ENCODE peak calls at places on chromosomes 4 and X, in four cellular contexts. R is astrocyte, B is GM23338, X is fibroblast of lung. N is an unnamed sample. For H3K27me3 and H3K4me1, the result is how much of the 10 kb centered on the place peaks cover.

GRCh38 chrX:4550018-4550417 is 836.6 kb upstream of the PRKX start:
- DNase-seq in R (no peak), X (no peak), B (peak), N (peak)

GRCh38 chrX:131747173-131747572 is 203.3 kb downstream of the OR13H1 start:
- DNase-seq in R (peak), B (no peak), X (no peak), N (no peak)

GRCh38 chr4:16142598-16143295 is 58.9 kb upstream of the PROM1 start:
- DNase-seq in B (no peak), R (no peak), X (no peak), N (no peak)

GRCh38 chr4:147428583-147428982 is 52.3 kb upstream of the EDNRA start:
- DNase-seq in R (no peak), B (no peak), X (no peak), N (no peak)

GRCh38 chr4:188619456-188620149 is 480.4 kb downstream of the TRIML1 start:
- DNase-seq in B (peak), X (no peak), R (no peak), N (no peak)

GRCh38 chr4:16110906-16111305 is 27.1 kb upstream of the PROM1 start:
- DNase-seq in X (no peak), R (no peak), B (no peak), N (no peak)

GRCh38 chrX:18424482-18425198 is 768 bp upstream of the CDKL5 start:
- DNase-seq in B (peak), R (peak), X (peak), N (peak)

GRCh38 chrX:371907-372306 is 14.8 kb downstream of the PPP2R3B start:
- DNase-seq in R (no peak), B (peak), X (no peak), N (no peak)

GRCh38 chrX:15416133-15416993 is 32.1 kb upstream of the VEGFD start:
- DNase-seq in R (peak), B (peak), X (no peak), N (no peak)

GRCh38 chrX:15820106-15821073 is 30.1 kb downstream of the ZRSR2 start:
- DNase-seq in R (peak), B (no peak), X (peak), N (no peak)

GRCh38 chr4:3205995-3206394 is 43.0 kb upstream of the MSANTD1 start:
- DNase-seq in X (no peak), R (no peak), B (no peak), N (no peak)

GRCh38 chr4:177128306-177128705 is 181.4 kb upstream of the NEIL3 start:
- DNase-seq in R (peak), B (no peak), X (no peak), N (no peak)

GRCh38 chr4:46211406-46211805 is 87.6 kb upstream of the GABRG1 start:
- DNase-seq in B (no peak), R (peak), X (no peak), N (no peak)

GRCh38 chr4:66688674-66689073 is 856.6 kb downstream of the CENPC start:
- DNase-seq in R (peak), X (peak), B (peak), N (peak)

GRCh38 chr4:67909910-67910905 is 26.4 kb upstream of the TMPRSS11D start:
- DNase-seq in R (no peak), B (peak), X (peak), N (no peak)

GRCh38 chrX:150324035-150324728 is 38.9 kb upstream of the MAMLD1 start:
- DNase-seq in R (peak), B (no peak), X (peak), N (peak)

GRCh38 chr4:129600898-129601297 is 504.9 kb downstream of the C4orf33 start:
- DNase-seq in B (no peak), X (no peak), R (no peak), N (no peak)

GRCh38 chrX:132957211-132958085 is 981 bp downstream of the HS6ST2 start:
- DNase-seq in R (peak), B (peak), X (no peak), N (peak)

GRCh38 chr4:94000559-94000958 is 172.0 kb downstream of the ATOH1 start:
- DNase-seq in R (no peak), X (no peak), B (no peak), N (no peak)

GRCh38 chr4:76301068-76301774 is 5.3 kb upstream of the STBD1 start:
- DNase-seq in X (peak), B (no peak), R (peak), N (peak)

GRCh38 chr4:137378393-137379290 is 153.7 kb downstream of the PCDH18 start:
- DNase-seq in R (no peak), B (no peak), X (no peak), N (no peak)

GRCh38 chr4:182969651-182970279 is 52.6 kb upstream of the DCTD start:
- DNase-seq in R (no peak), B (no peak), X (no peak), N (no peak)

GRCh38 chrX:68699960-68700746 is 52.7 kb downstream of the STARD8 start:
- DNase-seq in B (no peak), R (peak), X (no peak), N (no peak)

GRCh38 chr4:98720871-98721480 is 62.6 kb upstream of the TSPAN5 start:
- DNase-seq in R (peak), X (peak), B (no peak), N (no peak)

GRCh38 chr4:13543648-13544555 is at the start of gene NKX3-2:
- DNase-seq in R (no peak), B (peak), X (no peak), N (peak)

GRCh38 chr4:151530783-151531182 is 121.8 kb downstream of the FHIP1A start:
- DNase-seq in B (no peak), R (no peak), X (no peak), N (no peak)

GRCh38 chrX:37726346-37726745 is 40.8 kb downstream of the XK start:
- DNase-seq in B (no peak), R (no peak), X (no peak), N (no peak)

GRCh38 chrX:13463608-13464007 is 105.8 kb upstream of the EGFL6 start:
- DNase-seq in X (peak), B (no peak), R (peak), N (peak)

GRCh38 chr4:107854326-107855030 is 29.7 kb downstream of the SGMS2 start:
- DNase-seq in B (no peak), R (peak), X (peak), N (no peak)

GRCh38 chr4:140497776-140498636 is at the start of gene MGAT4D:
- DNase-seq in X (no peak), R (no peak), B (peak), N (peak)
- TF ChIP-seq EZH2 in X (peak), R (peak), B (peak), N (peak)

GRCh38 chr4:152825336-152825735 is 45.6 kb downstream of the ARFIP1 start:
- DNase-seq in B (no peak), R (no peak), X (no peak), N (no peak)

GRCh38 chr4:152819026-152819645 is 39.4 kb downstream of the ARFIP1 start:
- DNase-seq in B (no peak), R (no peak), X (no peak), N (no peak)

GRCh38 chr4:152820073-152820472 is 40.3 kb downstream of the ARFIP1 start:
- DNase-seq in R (no peak), X (no peak), B (no peak), N (no peak)

GRCh38 chr4:152824561-152824960 is 44.8 kb downstream of the ARFIP1 start:
- DNase-seq in X (no peak), B (no peak), R (no peak), N (no peak)

GRCh38 chr4:152822323-152822722 is 42.6 kb downstream of the ARFIP1 start:
- DNase-seq in B (no peak), R (no peak), X (no peak), N (no peak)
- H3K27me3 ChIP-seq in B (under half), R (under half), X (under half), N (under half)

GRCh38 chr4:24158031-24158430 is 268.2 kb upstream of the PPARGC1A start:
- DNase-seq in B (no peak), X (no peak), R (no peak), N (no peak)
- H3K4me1 ChIP-seq in B (under half), X (under half), R (under half), N (under half)

GRCh38 chr4:185017964-185018772 is at the start of gene HELT:
- DNase-seq in X (no peak), B (peak), R (no peak), N (no peak)
- TF ChIP-seq EZH2 in X (no peak), B (peak), R (no peak), N (peak)

DNA sequence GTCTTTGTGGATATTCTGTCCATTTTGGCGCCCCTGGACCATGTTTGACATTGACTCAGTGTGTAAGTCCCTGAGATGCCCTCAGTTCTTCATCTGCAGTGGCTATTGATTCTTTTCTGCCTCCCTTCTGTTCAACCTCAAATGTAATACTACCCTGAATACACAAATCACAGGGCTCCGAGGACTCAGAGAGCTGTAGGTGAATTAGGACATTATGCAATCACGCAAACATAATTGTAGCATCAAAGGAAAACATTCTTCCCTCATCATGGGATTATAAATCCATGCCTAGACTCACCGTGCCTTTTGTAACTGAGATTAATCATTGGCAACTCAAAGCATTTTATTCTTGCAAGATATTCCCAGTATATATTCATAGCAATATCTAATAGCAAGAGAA is 161.3 kb upstream of the PACRGL start:
- DNase-seq in X (no peak), B (no peak), R (no peak), N (no peak)
- H3K27me3 ChIP-seq in X (under half), B (under half), R (under half), N (under half)

DNA sequence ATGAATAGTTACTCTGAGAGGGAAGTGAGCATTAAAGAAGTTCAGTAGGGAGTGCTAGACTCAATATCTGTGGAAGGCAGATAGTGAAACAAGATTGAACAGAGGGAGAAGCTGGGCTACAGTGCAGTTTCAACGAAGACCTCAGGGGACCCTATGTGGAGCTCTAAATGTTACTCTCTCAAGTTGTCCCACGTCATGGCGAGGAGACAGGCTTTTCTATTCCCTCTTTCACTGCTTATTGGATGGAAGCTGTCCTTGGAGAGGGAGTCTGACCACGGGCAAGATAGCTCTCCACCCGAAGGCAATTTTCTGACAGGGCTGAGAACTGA is 42.3 kb upstream of the CCSER1 start:
- DNase-seq in R (no peak), B (no peak), X (no peak), N (no peak)
- H3K4me1 ChIP-seq in R (under half), B (under half), X (under half), N (under half)

DNA sequence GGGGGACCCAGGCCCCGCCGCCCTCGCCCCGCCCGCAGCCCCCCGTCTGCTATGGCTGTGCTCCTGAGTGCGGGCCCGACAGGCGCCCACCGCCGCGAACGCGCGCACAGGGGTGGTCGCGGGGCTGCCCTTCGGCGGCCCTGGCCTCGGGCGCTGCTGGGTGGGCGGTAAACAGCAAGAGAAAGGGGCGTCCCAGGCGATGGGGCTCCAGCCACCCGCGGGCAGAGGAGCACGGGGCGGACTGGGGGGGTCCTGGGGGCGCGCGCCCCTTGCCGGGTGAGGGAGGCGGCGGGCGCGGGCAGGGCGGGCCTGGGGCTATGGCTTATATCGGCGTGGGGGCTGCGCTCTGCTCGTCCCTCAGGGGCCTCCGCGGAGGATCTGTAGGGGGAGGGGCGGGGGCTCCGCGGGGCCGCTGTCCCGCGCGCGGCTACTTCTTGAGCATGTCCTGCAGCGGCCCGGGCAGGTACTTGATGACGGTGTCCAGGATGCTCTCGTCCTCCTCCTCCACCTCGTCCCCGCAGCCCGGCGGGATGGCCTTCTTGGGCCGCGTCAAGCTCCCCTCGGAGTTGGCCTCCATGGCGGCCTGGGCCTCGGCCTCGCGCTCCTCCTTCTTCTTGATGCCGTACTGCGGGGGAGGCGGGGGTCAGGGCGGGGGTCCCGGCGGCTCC is 39.7 kb downstream of the CPLX1 start:
- DNase-seq in R (no peak), X (no peak), B (peak), N (no peak)
- TF ChIP-seq EZH2 in R (peak), X (no peak), B (no peak), N (peak)

GRCh38 chrX:142076633-142077032 is 128.5 kb downstream of the MAGEC2 start:
- DNase-seq in B (no peak), R (no peak), X (no peak), N (peak)
- H3K27me3 ChIP-seq in B (under half), R (under half), X (under half), N (under half)

GRCh38 chrX:120459313-120459712 is 9.8 kb downstream of the LAMP2 start:
- DNase-seq in B (no peak), R (no peak), X (no peak), N (no peak)

GRCh38 chrX:120464409-120464808 is 4.7 kb downstream of the LAMP2 start:
- DNase-seq in X (no peak), B (no peak), R (no peak), N (no peak)

GRCh38 chrX:120463241-120463640 is 5.9 kb downstream of the LAMP2 start:
- DNase-seq in B (no peak), X (peak), R (no peak), N (no peak)

GRCh38 chrX:120457766-120458180 is 11.3 kb downstream of the LAMP2 start:
- DNase-seq in B (no peak), R (peak), X (peak), N (peak)

GRCh38 chrX:120462370-120462769 is 6.7 kb downstream of the LAMP2 start:
- DNase-seq in X (no peak), B (no peak), R (no peak), N (no peak)
- H3K4me1 ChIP-seq in X (under half), B (under half), R (under half), N (under half)

N was measured in hepatocyte.